ENCODE peak calls at places on chromosomes 16 and 17, in ten cellular contexts. One of them, this sample, is unnamed.

GRCh38 chr17:43784628-43785101 is 4.4 kb downstream of the CFAP97D1 start:
- DNase-seq in stimulated activated CD8-positive, alpha-beta memory T cell treated with anti-CD3 and anti-CD28 coated beads, Interleukin-15, amount 100 ng/mL, for 24 hours: no peak
- DNase-seq in thyroid gland: no peak
- DNase-seq in SW 1271: no peak
- DNase-seq in cardiac septum: no peak
- DNase-seq in body of pancreas: no peak
- DNase-seq in activated CD4-positive, alpha-beta T cell treated with anti-CD3 and anti-CD28 coated beads, Interleukin-2, amount 50 U/mL, for 1 hour: no peak
- DNase-seq in effector CD4-positive, alpha-beta T cell: no peak
- DNase-seq in mesendoderm: no peak
- DNase-seq in uterus: no peak
- DNase-seq in this sample: no peak

GRCh38 chr17:71765437-71765836 is 355.4 kb upstream of the SOX9 start:
- DNase-seq in stimulated activated CD8-positive, alpha-beta memory T cell treated with anti-CD3 and anti-CD28 coated beads, Interleukin-15, amount 100 ng/mL, for 24 hours: no peak
- DNase-seq in thyroid gland: peak
- DNase-seq in SW 1271: no peak
- DNase-seq in cardiac septum: no peak
- DNase-seq in body of pancreas: no peak
- DNase-seq in activated CD4-positive, alpha-beta T cell treated with anti-CD3 and anti-CD28 coated beads, Interleukin-2, amount 50 U/mL, for 1 hour: no peak
- DNase-seq in effector CD4-positive, alpha-beta T cell: no peak
- DNase-seq in mesendoderm: no peak
- DNase-seq in uterus: no peak
- DNase-seq in this sample: no peak

GRCh38 chr16:68823401-68823800 is 19.9 kb upstream of the TANGO6 start:
- DNase-seq in stimulated activated CD8-positive, alpha-beta memory T cell treated with anti-CD3 and anti-CD28 coated beads, Interleukin-15, amount 100 ng/mL, for 24 hours: no peak
- DNase-seq in thyroid gland: no peak
- DNase-seq in SW 1271: peak
- DNase-seq in cardiac septum: no peak
- DNase-seq in body of pancreas: no peak
- DNase-seq in activated CD4-positive, alpha-beta T cell treated with anti-CD3 and anti-CD28 coated beads, Interleukin-2, amount 50 U/mL, for 1 hour: no peak
- DNase-seq in effector CD4-positive, alpha-beta T cell: no peak
- DNase-seq in mesendoderm: peak
- DNase-seq in uterus: no peak
- DNase-seq in this sample: peak

GRCh38 chr17:38617074-38617860 is 11.5 kb upstream of the SRCIN1 start:
- DNase-seq in stimulated activated CD8-positive, alpha-beta memory T cell treated with anti-CD3 and anti-CD28 coated beads, Interleukin-15, amount 100 ng/mL, for 24 hours: no peak
- DNase-seq in thyroid gland: no peak
- DNase-seq in SW 1271: no peak
- DNase-seq in cardiac septum: no peak
- DNase-seq in body of pancreas: no peak
- DNase-seq in activated CD4-positive, alpha-beta T cell treated with anti-CD3 and anti-CD28 coated beads, Interleukin-2, amount 50 U/mL, for 1 hour: no peak
- DNase-seq in effector CD4-positive, alpha-beta T cell: no peak
- DNase-seq in mesendoderm: no peak
- DNase-seq in uterus: no peak
- DNase-seq in this sample: no peak

GRCh38 chr17:40056379-40057005 is 2.3 kb upstream of the MED24 start:
- DNase-seq in stimulated activated CD8-positive, alpha-beta memory T cell treated with anti-CD3 and anti-CD28 coated beads, Interleukin-15, amount 100 ng/mL, for 24 hours: no peak
- DNase-seq in thyroid gland: no peak
- DNase-seq in SW 1271: no peak
- DNase-seq in cardiac septum: no peak
- DNase-seq in body of pancreas: no peak
- DNase-seq in activated CD4-positive, alpha-beta T cell treated with anti-CD3 and anti-CD28 coated beads, Interleukin-2, amount 50 U/mL, for 1 hour: no peak
- DNase-seq in effector CD4-positive, alpha-beta T cell: no peak
- DNase-seq in mesendoderm: no peak
- DNase-seq in uterus: no peak
- DNase-seq in this sample: no peak

GRCh38 chr17:4734857-4735475 is 3.7 kb downstream of the MED11 start:
- DNase-seq in stimulated activated CD8-positive, alpha-beta memory T cell treated with anti-CD3 and anti-CD28 coated beads, Interleukin-15, amount 100 ng/mL, for 24 hours: no peak
- DNase-seq in thyroid gland: no peak
- DNase-seq in SW 1271: no peak
- DNase-seq in cardiac septum: no peak
- DNase-seq in body of pancreas: no peak
- DNase-seq in activated CD4-positive, alpha-beta T cell treated with anti-CD3 and anti-CD28 coated beads, Interleukin-2, amount 50 U/mL, for 1 hour: no peak
- DNase-seq in effector CD4-positive, alpha-beta T cell: no peak
- DNase-seq in mesendoderm: no peak
- DNase-seq in uterus: no peak
- DNase-seq in this sample: no peak

GRCh38 chr16:56202036-56202435 is 10.7 kb downstream of the GNAO1 start:
- DNase-seq in stimulated activated CD8-positive, alpha-beta memory T cell treated with anti-CD3 and anti-CD28 coated beads, Interleukin-15, amount 100 ng/mL, for 24 hours: no peak
- DNase-seq in thyroid gland: no peak
- DNase-seq in SW 1271: no peak
- DNase-seq in cardiac septum: no peak
- DNase-seq in body of pancreas: no peak
- DNase-seq in activated CD4-positive, alpha-beta T cell treated with anti-CD3 and anti-CD28 coated beads, Interleukin-2, amount 50 U/mL, for 1 hour: no peak
- DNase-seq in effector CD4-positive, alpha-beta T cell: peak
- DNase-seq in mesendoderm: no peak
- DNase-seq in uterus: no peak
- DNase-seq in this sample: no peak

GRCh38 chr16:85612191-85612800 is 826 bp upstream of the GSE1 start:
- DNase-seq in stimulated activated CD8-positive, alpha-beta memory T cell treated with anti-CD3 and anti-CD28 coated beads, Interleukin-15, amount 100 ng/mL, for 24 hours: no peak
- DNase-seq in thyroid gland: peak
- DNase-seq in SW 1271: peak
- DNase-seq in cardiac septum: peak
- DNase-seq in body of pancreas: peak
- DNase-seq in activated CD4-positive, alpha-beta T cell treated with anti-CD3 and anti-CD28 coated beads, Interleukin-2, amount 50 U/mL, for 1 hour: no peak
- DNase-seq in effector CD4-positive, alpha-beta T cell: no peak
- DNase-seq in mesendoderm: no peak
- DNase-seq in uterus: peak
- DNase-seq in this sample: peak

GRCh38 chr17:80384078-80384960 is 30.6 kb upstream of the ENDOV start:
- DNase-seq in stimulated activated CD8-positive, alpha-beta memory T cell treated with anti-CD3 and anti-CD28 coated beads, Interleukin-15, amount 100 ng/mL, for 24 hours: no peak
- DNase-seq in thyroid gland: no peak
- DNase-seq in SW 1271: no peak
- DNase-seq in cardiac septum: peak
- DNase-seq in body of pancreas: no peak
- DNase-seq in activated CD4-positive, alpha-beta T cell treated with anti-CD3 and anti-CD28 coated beads, Interleukin-2, amount 50 U/mL, for 1 hour: no peak
- DNase-seq in effector CD4-positive, alpha-beta T cell: no peak
- DNase-seq in mesendoderm: no peak
- DNase-seq in uterus: no peak
- DNase-seq in this sample: no peak

GRCh38 chr16:3179651-3180050 is 8.4 kb upstream of the OR1F1 start:
- DNase-seq in stimulated activated CD8-positive, alpha-beta memory T cell treated with anti-CD3 and anti-CD28 coated beads, Interleukin-15, amount 100 ng/mL, for 24 hours: no peak
- DNase-seq in thyroid gland: no peak
- DNase-seq in SW 1271: no peak
- DNase-seq in cardiac septum: no peak
- DNase-seq in body of pancreas: no peak
- DNase-seq in activated CD4-positive, alpha-beta T cell treated with anti-CD3 and anti-CD28 coated beads, Interleukin-2, amount 50 U/mL, for 1 hour: no peak
- DNase-seq in effector CD4-positive, alpha-beta T cell: no peak
- DNase-seq in mesendoderm: no peak
- DNase-seq in uterus: no peak
- DNase-seq in this sample: no peak

GRCh38 chr16:1381655-1382406 is 30.1 kb downstream of the GNPTG start:
- DNase-seq in stimulated activated CD8-positive, alpha-beta memory T cell treated with anti-CD3 and anti-CD28 coated beads, Interleukin-15, amount 100 ng/mL, for 24 hours: no peak
- DNase-seq in thyroid gland: no peak
- DNase-seq in SW 1271: no peak
- DNase-seq in cardiac septum: no peak
- DNase-seq in body of pancreas: no peak
- DNase-seq in activated CD4-positive, alpha-beta T cell treated with anti-CD3 and anti-CD28 coated beads, Interleukin-2, amount 50 U/mL, for 1 hour: no peak
- DNase-seq in effector CD4-positive, alpha-beta T cell: no peak
- DNase-seq in mesendoderm: no peak
- DNase-seq in uterus: no peak
- DNase-seq in this sample: no peak

GRCh38 chr17:81040791-81041337 is 5.9 kb downstream of the BAIAP2 start:
- DNase-seq in stimulated activated CD8-positive, alpha-beta memory T cell treated with anti-CD3 and anti-CD28 coated beads, Interleukin-15, amount 100 ng/mL, for 24 hours: no peak
- DNase-seq in thyroid gland: peak
- DNase-seq in SW 1271: no peak
- DNase-seq in cardiac septum: no peak
- DNase-seq in body of pancreas: no peak
- DNase-seq in activated CD4-positive, alpha-beta T cell treated with anti-CD3 and anti-CD28 coated beads, Interleukin-2, amount 50 U/mL, for 1 hour: no peak
- DNase-seq in effector CD4-positive, alpha-beta T cell: no peak
- DNase-seq in mesendoderm: peak
- DNase-seq in uterus: no peak
- DNase-seq in this sample: peak

GRCh38 chr17:3879181-3879580 is 13.7 kb downstream of the CAMKK1 start:
- DNase-seq in stimulated activated CD8-positive, alpha-beta memory T cell treated with anti-CD3 and anti-CD28 coated beads, Interleukin-15, amount 100 ng/mL, for 24 hours: no peak
- DNase-seq in thyroid gland: no peak
- DNase-seq in SW 1271: no peak
- DNase-seq in cardiac septum: no peak
- DNase-seq in body of pancreas: no peak
- DNase-seq in activated CD4-positive, alpha-beta T cell treated with anti-CD3 and anti-CD28 coated beads, Interleukin-2, amount 50 U/mL, for 1 hour: no peak
- DNase-seq in effector CD4-positive, alpha-beta T cell: no peak
- DNase-seq in mesendoderm: peak
- DNase-seq in uterus: no peak
- DNase-seq in this sample: peak

GRCh38 chr16:29958756-29959155 is 3.1 kb upstream of the TMEM219 start:
- DNase-seq in stimulated activated CD8-positive, alpha-beta memory T cell treated with anti-CD3 and anti-CD28 coated beads, Interleukin-15, amount 100 ng/mL, for 24 hours: no peak
- DNase-seq in thyroid gland: no peak
- DNase-seq in SW 1271: no peak
- DNase-seq in cardiac septum: no peak
- DNase-seq in body of pancreas: no peak
- DNase-seq in activated CD4-positive, alpha-beta T cell treated with anti-CD3 and anti-CD28 coated beads, Interleukin-2, amount 50 U/mL, for 1 hour: no peak
- DNase-seq in effector CD4-positive, alpha-beta T cell: no peak
- DNase-seq in mesendoderm: no peak
- DNase-seq in uterus: no peak
- DNase-seq in this sample: no peak

GRCh38 chr17:40559016-40559853 is 6.0 kb downstream of the CCR7 start:
- DNase-seq in stimulated activated CD8-positive, alpha-beta memory T cell treated with anti-CD3 and anti-CD28 coated beads, Interleukin-15, amount 100 ng/mL, for 24 hours: no peak
- DNase-seq in thyroid gland: no peak
- DNase-seq in SW 1271: no peak
- DNase-seq in cardiac septum: peak
- DNase-seq in body of pancreas: no peak
- DNase-seq in activated CD4-positive, alpha-beta T cell treated with anti-CD3 and anti-CD28 coated beads, Interleukin-2, amount 50 U/mL, for 1 hour: no peak
- DNase-seq in effector CD4-positive, alpha-beta T cell: no peak
- DNase-seq in mesendoderm: no peak
- DNase-seq in uterus: peak
- DNase-seq in this sample: no peak

GRCh38 chr16:86771506-86772230 is 193.3 kb downstream of the FOXL1 start:
- DNase-seq in stimulated activated CD8-positive, alpha-beta memory T cell treated with anti-CD3 and anti-CD28 coated beads, Interleukin-15, amount 100 ng/mL, for 24 hours: no peak
- DNase-seq in thyroid gland: no peak
- DNase-seq in SW 1271: no peak
- DNase-seq in cardiac septum: peak
- DNase-seq in body of pancreas: no peak
- DNase-seq in activated CD4-positive, alpha-beta T cell treated with anti-CD3 and anti-CD28 coated beads, Interleukin-2, amount 50 U/mL, for 1 hour: no peak
- DNase-seq in effector CD4-positive, alpha-beta T cell: no peak
- DNase-seq in mesendoderm: no peak
- DNase-seq in uterus: no peak
- DNase-seq in this sample: no peak

This sample was measured in neural progenitor cell.